ENCODE peak calls at places on chromosome 7, in five cellular contexts. One of them, this sample, is unnamed.

GRCh38 chr7:90413185-90413528 is 9.9 kb downstream of the CLDN12 start:
- DNase-seq in mesothelial cell of epicardium: no peak
- DNase-seq in Panc1: no peak
- DNase-seq in foreskin fibroblast: no peak
- DNase-seq in HL-60: no peak
- DNase-seq in this sample: no peak

GRCh38 chr7:76354516-76354915 is 4.3 kb downstream of the YWHAG start:
- DNase-seq in mesothelial cell of epicardium: no peak
- DNase-seq in Panc1: no peak
- DNase-seq in foreskin fibroblast: no peak
- DNase-seq in HL-60: no peak
- DNase-seq in this sample: no peak

GRCh38 chr7:98110249-98111022 is 3.8 kb downstream of the LMTK2 start:
- DNase-seq in mesothelial cell of epicardium: no peak
- DNase-seq in Panc1: no peak
- DNase-seq in foreskin fibroblast: no peak
- DNase-seq in HL-60: no peak
- DNase-seq in this sample: no peak

GRCh38 chr7:142798451-142799438 is 28.0 kb downstream of the PRSS2 start:
- DNase-seq in mesothelial cell of epicardium: no peak
- DNase-seq in Panc1: no peak
- DNase-seq in foreskin fibroblast: no peak
- DNase-seq in HL-60: no peak
- DNase-seq in this sample: no peak

GRCh38 chr7:102890292-102890970 is 22.4 kb upstream of the LRRC17 start:
- DNase-seq in mesothelial cell of epicardium: no peak
- DNase-seq in Panc1: no peak
- DNase-seq in foreskin fibroblast: peak
- DNase-seq in HL-60: peak
- DNase-seq in this sample: no peak

GRCh38 chr7:5429253-5429856 is 5.7 kb upstream of the TNRC18 start:
- DNase-seq in mesothelial cell of epicardium: peak
- DNase-seq in Panc1: no peak
- DNase-seq in foreskin fibroblast: peak
- DNase-seq in HL-60: peak
- DNase-seq in this sample: no peak

GRCh38 chr7:74481458-74482324 is 28.0 kb downstream of the GTF2IRD1 start:
- DNase-seq in mesothelial cell of epicardium: no peak
- DNase-seq in Panc1: no peak
- DNase-seq in foreskin fibroblast: no peak
- DNase-seq in HL-60: no peak
- DNase-seq in this sample: no peak

GRCh38 chr7:128351296-128352123 is 7.8 kb upstream of the RBM28 start:
- DNase-seq in mesothelial cell of epicardium: no peak
- DNase-seq in Panc1: no peak
- DNase-seq in foreskin fibroblast: no peak
- DNase-seq in HL-60: no peak
- DNase-seq in this sample: no peak

GRCh38 chr7:29355388-29355787 is 160.8 kb downstream of the CHN2 start:
- DNase-seq in mesothelial cell of epicardium: no peak
- DNase-seq in Panc1: no peak
- DNase-seq in foreskin fibroblast: no peak
- DNase-seq in HL-60: no peak
- DNase-seq in this sample: no peak

GRCh38 chr7:41451826-41452225 is 251.1 kb downstream of the INHBA start:
- DNase-seq in mesothelial cell of epicardium: no peak
- DNase-seq in Panc1: no peak
- DNase-seq in foreskin fibroblast: peak
- DNase-seq in HL-60: no peak
- DNase-seq in this sample: no peak

GRCh38 chr7:117401293-117402002 is 25.8 kb downstream of the ASZ1 start:
- DNase-seq in mesothelial cell of epicardium: no peak
- DNase-seq in Panc1: no peak
- DNase-seq in foreskin fibroblast: no peak
- DNase-seq in HL-60: no peak
- DNase-seq in this sample: no peak

GRCh38 chr7:84204655-84205054 is 10.1 kb upstream of the SEMA3A start:
- DNase-seq in mesothelial cell of epicardium: no peak
- DNase-seq in Panc1: no peak
- DNase-seq in foreskin fibroblast: peak
- DNase-seq in HL-60: no peak
- DNase-seq in this sample: no peak

GRCh38 chr7:98456851-98457250 is 56.0 kb upstream of the BAIAP2L1 start:
- DNase-seq in mesothelial cell of epicardium: no peak
- DNase-seq in Panc1: no peak
- DNase-seq in foreskin fibroblast: no peak
- DNase-seq in HL-60: no peak
- DNase-seq in this sample: no peak

GRCh38 chr7:39624202-39624807 is 933 bp downstream of the RALA start:
- DNase-seq in mesothelial cell of epicardium: no peak
- DNase-seq in Panc1: no peak
- DNase-seq in foreskin fibroblast: no peak
- DNase-seq in HL-60: no peak
- DNase-seq in this sample: no peak

GRCh38 chr7:1848013-1848640 is 178.1 kb downstream of the ELFN1 start:
- DNase-seq in mesothelial cell of epicardium: no peak
- DNase-seq in Panc1: no peak
- DNase-seq in foreskin fibroblast: no peak
- DNase-seq in HL-60: no peak
- DNase-seq in this sample: no peak

GRCh38 chr7:40316176-40316575 is 181.4 kb downstream of the SUGCT start:
- DNase-seq in mesothelial cell of epicardium: no peak
- DNase-seq in Panc1: no peak
- DNase-seq in foreskin fibroblast: no peak
- DNase-seq in HL-60: no peak
- DNase-seq in this sample: no peak

GRCh38 chr7:158372400-158373302 is 215.0 kb downstream of the PTPRN2 start:
- DNase-seq in mesothelial cell of epicardium: no peak
- DNase-seq in Panc1: no peak
- DNase-seq in foreskin fibroblast: no peak
- DNase-seq in HL-60: no peak
- DNase-seq in this sample: no peak

GRCh38 chr7:120407015-120407414 is 134.0 kb downstream of the KCND2 start:
- DNase-seq in mesothelial cell of epicardium: no peak
- DNase-seq in Panc1: no peak
- DNase-seq in foreskin fibroblast: no peak
- DNase-seq in HL-60: no peak
- DNase-seq in this sample: no peak

GRCh38 chr7:79130715-79131114 is 322.8 kb downstream of the MAGI2 start:
- DNase-seq in mesothelial cell of epicardium: no peak
- DNase-seq in Panc1: no peak
- DNase-seq in foreskin fibroblast: no peak
- DNase-seq in HL-60: no peak
- DNase-seq in this sample: no peak

GRCh38 chr7:99843808-99844207 is 16.0 kb downstream of the CYP3A43 start:
- DNase-seq in mesothelial cell of epicardium: no peak
- DNase-seq in Panc1: no peak
- DNase-seq in foreskin fibroblast: peak
- DNase-seq in HL-60: no peak
- DNase-seq in this sample: no peak

GRCh38 chr7:2966466-2967078 is 77.1 kb downstream of the CARD11 start:
- DNase-seq in mesothelial cell of epicardium: peak
- DNase-seq in Panc1: no peak
- DNase-seq in foreskin fibroblast: no peak
- DNase-seq in HL-60: no peak
- DNase-seq in this sample: no peak

GRCh38 chr7:7816084-7816483 is 97.7 kb upstream of the RPA3 start:
- DNase-seq in mesothelial cell of epicardium: no peak
- DNase-seq in Panc1: no peak
- DNase-seq in foreskin fibroblast: no peak
- DNase-seq in HL-60: no peak
- DNase-seq in this sample: no peak

GRCh38 chr7:5594616-5595544 is 171.2 kb upstream of the TNRC18 start:
- DNase-seq in mesothelial cell of epicardium: peak
- DNase-seq in Panc1: peak
- DNase-seq in foreskin fibroblast: peak
- DNase-seq in HL-60: no peak
- DNase-seq in this sample: no peak

GRCh38 chr7:69663911-69664310 is 65.6 kb downstream of the AUTS2 start:
- DNase-seq in mesothelial cell of epicardium: no peak
- DNase-seq in Panc1: no peak
- DNase-seq in foreskin fibroblast: no peak
- DNase-seq in HL-60: no peak
- DNase-seq in this sample: no peak

GRCh38 chr7:98559958-98560357 is 57.1 kb upstream of the NPTX2 start:
- DNase-seq in mesothelial cell of epicardium: no peak
- DNase-seq in Panc1: no peak
- DNase-seq in foreskin fibroblast: no peak
- DNase-seq in HL-60: no peak
- DNase-seq in this sample: no peak

GRCh38 chr7:136530831-136531230 is 337.6 kb upstream of the CHRM2 start:
- DNase-seq in mesothelial cell of epicardium: no peak
- DNase-seq in Panc1: no peak
- DNase-seq in foreskin fibroblast: no peak
- DNase-seq in HL-60: no peak
- DNase-seq in this sample: no peak

GRCh38 chr7:144606231-144606630 is 202.7 kb upstream of the NOBOX start:
- DNase-seq in mesothelial cell of epicardium: no peak
- DNase-seq in Panc1: no peak
- DNase-seq in foreskin fibroblast: no peak
- DNase-seq in HL-60: no peak
- DNase-seq in this sample: no peak

GRCh38 chr7:107002131-107002803 is 42.2 kb upstream of the PRKAR2B start:
- DNase-seq in mesothelial cell of epicardium: no peak
- DNase-seq in Panc1: no peak
- DNase-seq in foreskin fibroblast: no peak
- DNase-seq in HL-60: no peak
- DNase-seq in this sample: no peak

GRCh38 chr7:115004121-115004520 is 82.2 kb downstream of the MDFIC start:
- DNase-seq in mesothelial cell of epicardium: no peak
- DNase-seq in Panc1: no peak
- DNase-seq in foreskin fibroblast: no peak
- DNase-seq in HL-60: no peak
- DNase-seq in this sample: no peak

GRCh38 chr7:152735443-152736004 is 24.0 kb upstream of the ACTR3B start:
- DNase-seq in mesothelial cell of epicardium: no peak
- DNase-seq in Panc1: no peak
- DNase-seq in foreskin fibroblast: no peak
- DNase-seq in HL-60: no peak
- DNase-seq in this sample: no peak

GRCh38 chr7:44109991-44110390 is 5.8 kb downstream of the AEBP1 start:
- DNase-seq in mesothelial cell of epicardium: no peak
- DNase-seq in Panc1: no peak
- DNase-seq in foreskin fibroblast: no peak
- DNase-seq in HL-60: no peak
- DNase-seq in this sample: no peak

GRCh38 chr7:94400643-94401042 is 5.9 kb downstream of the COL1A2 start:
- DNase-seq in mesothelial cell of epicardium: no peak
- DNase-seq in Panc1: no peak
- DNase-seq in foreskin fibroblast: peak
- DNase-seq in HL-60: no peak
- DNase-seq in this sample: no peak

GRCh38 chr7:81150951-81151361 is 232.1 kb upstream of the SEMA3C start:
- DNase-seq in mesothelial cell of epicardium: no peak
- DNase-seq in Panc1: no peak
- DNase-seq in foreskin fibroblast: peak
- DNase-seq in HL-60: no peak
- DNase-seq in this sample: no peak

GRCh38 chr7:151315038-151315655 is 26.5 kb upstream of the NUB1 start:
- DNase-seq in mesothelial cell of epicardium: peak
- DNase-seq in Panc1: peak
- DNase-seq in foreskin fibroblast: peak
- DNase-seq in HL-60: peak
- DNase-seq in this sample: no peak
- TF ChIP-seq CTCF in mesothelial cell of epicardium: peak
- TF ChIP-seq CTCF in Panc1: peak
- TF ChIP-seq CTCF in foreskin fibroblast: peak
- TF ChIP-seq CTCF in HL-60: peak
- TF ChIP-seq CTCF in this sample: peak

DNA sequence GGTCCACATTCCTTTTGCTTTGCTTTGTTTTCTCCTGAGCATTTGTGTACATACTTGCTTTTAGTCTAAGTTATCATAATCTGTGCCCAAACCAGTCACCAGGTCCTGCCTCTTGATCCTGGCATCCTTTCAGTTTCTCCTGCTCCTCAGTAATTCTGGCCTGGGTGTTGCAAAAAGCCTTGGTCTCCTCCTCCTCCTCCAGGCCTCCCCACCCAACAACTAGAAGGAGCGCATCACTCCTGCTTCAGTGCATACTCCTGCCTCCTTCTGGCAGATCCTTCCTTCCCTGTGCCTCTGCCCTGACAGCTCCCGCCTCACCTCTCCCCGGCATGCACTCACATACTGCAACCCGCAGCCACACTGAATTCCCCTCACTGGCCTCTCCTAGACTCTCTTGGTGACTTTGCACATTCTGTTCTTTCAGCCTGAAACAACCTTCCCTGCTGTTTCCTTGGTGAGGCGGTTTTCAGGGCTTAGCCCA is 2.3 kb downstream of the DENND2A start:
- DNase-seq in mesothelial cell of epicardium: no peak
- DNase-seq in Panc1: no peak
- DNase-seq in foreskin fibroblast: peak
- DNase-seq in HL-60: no peak
- DNase-seq in this sample: no peak
- TF ChIP-seq CTCF in mesothelial cell of epicardium: no peak
- TF ChIP-seq CTCF in Panc1: no peak
- TF ChIP-seq CTCF in foreskin fibroblast: peak
- TF ChIP-seq CTCF in HL-60: no peak
- TF ChIP-seq CTCF in this sample: peak

DNA sequence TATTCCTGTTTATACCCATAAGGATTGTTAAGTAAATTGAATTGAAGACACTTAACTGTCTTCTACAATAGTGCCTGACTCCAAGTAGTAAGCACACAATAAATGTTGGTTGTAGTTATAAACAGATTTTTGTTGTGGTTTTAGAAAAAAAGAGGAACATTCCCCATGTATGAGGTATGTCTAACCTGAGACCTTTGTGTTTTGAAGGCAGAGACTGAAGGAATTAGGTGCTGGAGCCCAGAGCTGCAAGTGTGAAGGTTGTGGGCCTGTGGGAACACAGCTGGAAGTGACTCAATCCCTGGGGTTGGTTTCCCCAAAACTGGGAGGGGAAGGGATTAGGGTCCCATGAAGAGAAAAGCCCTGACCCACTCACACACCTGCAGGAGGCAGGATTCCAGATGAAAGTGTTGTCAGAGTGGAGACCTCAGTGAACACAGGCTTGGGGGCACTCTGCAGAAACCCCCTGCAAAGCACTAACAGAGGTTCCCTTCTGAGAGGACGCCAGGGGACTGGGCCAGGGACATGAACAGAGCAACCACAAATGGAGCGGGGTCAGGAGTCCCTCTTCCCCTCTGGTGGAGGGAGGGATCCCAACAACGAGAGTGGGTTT is 265.1 kb upstream of the KLF14 start:
- DNase-seq in mesothelial cell of epicardium: no peak
- DNase-seq in Panc1: no peak
- DNase-seq in foreskin fibroblast: no peak
- DNase-seq in HL-60: no peak
- DNase-seq in this sample: no peak
- TF ChIP-seq CTCF in mesothelial cell of epicardium: no peak
- TF ChIP-seq CTCF in Panc1: no peak
- TF ChIP-seq CTCF in foreskin fibroblast: no peak
- TF ChIP-seq CTCF in HL-60: no peak
- TF ChIP-seq CTCF in this sample: no peak

DNA sequence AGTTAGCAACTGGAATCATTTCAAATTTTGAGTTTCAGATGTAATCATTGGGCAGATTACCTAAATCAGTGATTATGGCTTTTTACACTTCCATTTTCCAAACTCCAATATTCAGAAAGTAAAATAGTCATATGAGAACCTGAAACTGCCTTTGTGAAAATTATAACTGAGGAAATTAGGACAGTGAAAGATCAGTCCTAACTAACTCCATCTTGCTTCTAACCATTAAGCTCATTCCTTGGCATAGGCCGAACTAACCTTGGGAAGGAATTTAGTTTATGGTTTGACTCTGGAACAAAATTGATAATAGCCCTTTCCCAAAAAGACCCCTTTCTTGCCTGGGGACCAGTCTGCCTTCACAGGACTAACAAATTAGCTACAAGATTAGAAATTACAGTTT is 2.2 kb downstream of the CRPPA start:
- DNase-seq in mesothelial cell of epicardium: no peak
- DNase-seq in Panc1: no peak
- DNase-seq in foreskin fibroblast: no peak
- DNase-seq in HL-60: no peak
- DNase-seq in this sample: no peak
- TF ChIP-seq CTCF in mesothelial cell of epicardium: no peak
- TF ChIP-seq CTCF in Panc1: no peak
- TF ChIP-seq CTCF in foreskin fibroblast: no peak
- TF ChIP-seq CTCF in HL-60: no peak
- TF ChIP-seq CTCF in this sample: no peak